ENCODE peak calls at places on chromosomes 6 and 20, in ten cellular contexts. I is AG10803; G is B cell; N is CD8-positive, alpha-beta T cell; S is activated naive CD4-positive, alpha-beta T cell treated with anti-CD3 and anti-CD28 coated beads, Interleukin-2, amount 50 U/mL, for 72 hours; J is astrocyte of the cerebellum; R is NCI-H1105; P is iPS-NIHi11; E is T-cell; A is GM20000. H is an unnamed sample.

GRCh38 chr20:51651921-51652549 is 109.5 kb upstream of the NFATC2 start:
- DNase-seq in I (no peak), G (no peak), N (no peak), S (no peak), J (no peak), R (no peak), P (no peak), E (no peak), A (no peak), H (no peak)

GRCh38 chr20:14879020-14879697 is 541.7 kb upstream of the FLRT3 start:
- DNase-seq in I (peak; percentile 68), G (no peak), N (no peak), S (no peak), J (peak; percentile 5), R (no peak), P (no peak), E (no peak), A (peak; percentile 5), H (no peak)

GRCh38 chr6:140271759-140272377 is 897.4 kb upstream of the CITED2 start:
- DNase-seq in I (no peak), G (peak; percentile 7), N (no peak), S (no peak), J (no peak), R (no peak), P (no peak), E (no peak), A (peak; percentile 33), H (peak; percentile 6)

GRCh38 chr20:18323705-18324104 is 35.4 kb downstream of the ZNF133 start:
- DNase-seq in I (no peak), G (no peak), N (no peak), S (no peak), J (no peak), R (no peak), P (peak; percentile 41), E (no peak), A (no peak), H (no peak)

GRCh38 chr6:113184291-113184690 is 672.9 kb upstream of the MARCKS start:
- DNase-seq in I (peak; percentile 97), G (no peak), N (no peak), S (no peak), J (peak; percentile 63), R (no peak), P (no peak), E (no peak), A (no peak), H (no peak)

GRCh38 chr6:160388922-160389321 is 40.7 kb downstream of the SLC22A3 start:
- DNase-seq in I (no peak), G (no peak), N (no peak), S (no peak), J (no peak), R (no peak), P (no peak), E (no peak), A (no peak), H (no peak)

GRCh38 chr6:16243055-16243454 is 4.7 kb downstream of the GMPR start:
- DNase-seq in I (peak; percentile 42), G (no peak), N (no peak), S (no peak), J (peak; percentile 90), R (no peak), P (no peak), E (no peak), A (no peak), H (no peak)

GRCh38 chr6:31414771-31415270 is 11.4 kb downstream of the MICA start:
- DNase-seq in I (no peak), G (no peak), N (no peak), S (no peak), J (no peak), R (no peak), P (no peak), E (no peak), A (no peak), H (no peak)

GRCh38 chr6:30061766-30062458 is 847 bp downstream of the POLR1H start:
- DNase-seq in I (peak; percentile 22), G (no peak), N (peak; percentile 60), S (no peak), J (no peak), R (no peak), P (no peak), E (peak; percentile 35), A (peak; percentile 32), H (no peak)

GRCh38 chr6:130632288-130632687 is 194.9 kb upstream of the SMLR1 start:
- DNase-seq in I (peak; percentile 61), G (no peak), N (no peak), S (no peak), J (no peak), R (peak; percentile 87), P (no peak), E (no peak), A (no peak), H (no peak)

GRCh38 chr20:18314786-18315406 is 26.6 kb downstream of the ZNF133 start:
- DNase-seq in I (peak; percentile 51), G (no peak), N (no peak), S (no peak), J (peak; percentile 4), R (no peak), P (no peak), E (no peak), A (no peak), H (no peak)

GRCh38 chr6:85494551-85495337 is 44.9 kb downstream of the NT5E start:
- DNase-seq in I (peak; percentile 28), G (no peak), N (no peak), S (no peak), J (no peak), R (no peak), P (no peak), E (no peak), A (no peak), H (no peak)

GRCh38 chr20:2230671-2231488 is 64.9 kb upstream of the TGM3 start:
- DNase-seq in I (peak; percentile 14), G (no peak), N (no peak), S (no peak), J (no peak), R (no peak), P (no peak), E (no peak), A (no peak), H (no peak)

GRCh38 chr6:143449731-143450452 is 603 bp downstream of the ADAT2 start:
- DNase-seq in I (peak; percentile 16), G (peak; percentile 22), N (peak; percentile 62), S (peak; percentile 68), J (peak; percentile 15), R (no peak), P (no peak), E (peak; percentile 51), A (peak; percentile 19), H (no peak)

GRCh38 chr6:14276667-14277404 is 159.3 kb downstream of the CD83 start:
- DNase-seq in I (no peak), G (peak; percentile 57), N (peak; percentile 54), S (no peak), J (no peak), R (no peak), P (no peak), E (no peak), A (peak; percentile 65), H (peak; percentile 35)

GRCh38 chr6:159701413-159701999 is 8.5 kb upstream of the SOD2 start:
- DNase-seq in I (peak; percentile 92), G (no peak), N (no peak), S (no peak), J (peak; percentile 59), R (no peak), P (no peak), E (no peak), A (no peak), H (no peak)

GRCh38 chr20:43057317-43057716 is 132.4 kb downstream of the PTPRT start:
- DNase-seq in I (no peak), G (no peak), N (no peak), S (no peak), J (no peak), R (no peak), P (no peak), E (no peak), A (no peak), H (no peak)

GRCh38 chr20:60038400-60038799 is 80.2 kb downstream of the CDH26 start:
- DNase-seq in I (peak; percentile 14), G (no peak), N (no peak), S (no peak), J (no peak), R (no peak), P (no peak), E (no peak), A (no peak), H (no peak)

GRCh38 chr6:40735126-40735920 is 148.2 kb upstream of the LRFN2 start:
- DNase-seq in I (no peak), G (no peak), N (no peak), S (no peak), J (no peak), R (no peak), P (no peak), E (no peak), A (no peak), H (no peak)

GRCh38 chr20:41468994-41469600 is 102.5 kb upstream of the EMILIN3 start:
- DNase-seq in I (no peak), G (no peak), N (no peak), S (no peak), J (no peak), R (no peak), P (no peak), E (no peak), A (no peak), H (no peak)